ENCODE peak calls at places on chromosome 3, in seven cellular contexts. One of them, this sample, is unnamed.

GRCh38 chr3:24119321-24119751 is 174.2 kb downstream of the NR1D2 start:
- DNase-seq in astrocyte of the cerebellum: peak
- DNase-seq in lower leg skin: no peak
- DNase-seq in fibroblast of pulmonary artery: peak
- DNase-seq in DND-41: no peak
- DNase-seq in cardiac fibroblast: peak
- DNase-seq in breast epithelium: no peak
- DNase-seq in this sample: no peak

GRCh38 chr3:52925405-52926313 is 28.3 kb upstream of the STIMATE start:
- DNase-seq in lower leg skin: no peak
- DNase-seq in cardiac fibroblast: no peak
- DNase-seq in breast epithelium: no peak
- DNase-seq in fibroblast of pulmonary artery: no peak
- DNase-seq in DND-41: no peak
- DNase-seq in astrocyte of the cerebellum: no peak
- DNase-seq in this sample: no peak

GRCh38 chr3:26989042-26989441 is 366.5 kb downstream of the LRRC3B start:
- DNase-seq in breast epithelium: no peak
- DNase-seq in cardiac fibroblast: no peak
- DNase-seq in lower leg skin: no peak
- DNase-seq in astrocyte of the cerebellum: no peak
- DNase-seq in DND-41: no peak
- DNase-seq in fibroblast of pulmonary artery: no peak
- DNase-seq in this sample: no peak

GRCh38 chr3:157844770-157845522 is 261.3 kb downstream of the SHOX2 start:
- DNase-seq in lower leg skin: no peak
- DNase-seq in astrocyte of the cerebellum: no peak
- DNase-seq in breast epithelium: no peak
- DNase-seq in fibroblast of pulmonary artery: peak
- DNase-seq in DND-41: no peak
- DNase-seq in cardiac fibroblast: no peak
- DNase-seq in this sample: no peak

GRCh38 chr3:48601622-48601994 is 6.5 kb upstream of the COL7A1 start:
- DNase-seq in breast epithelium: no peak
- DNase-seq in DND-41: no peak
- DNase-seq in astrocyte of the cerebellum: no peak
- DNase-seq in lower leg skin: no peak
- DNase-seq in fibroblast of pulmonary artery: no peak
- DNase-seq in cardiac fibroblast: no peak
- DNase-seq in this sample: no peak

GRCh38 chr3:45453887-45454286 is 65.5 kb downstream of the LARS2 start:
- DNase-seq in lower leg skin: no peak
- DNase-seq in cardiac fibroblast: no peak
- DNase-seq in DND-41: no peak
- DNase-seq in fibroblast of pulmonary artery: no peak
- DNase-seq in breast epithelium: no peak
- DNase-seq in astrocyte of the cerebellum: no peak
- DNase-seq in this sample: no peak

GRCh38 chr3:19947549-19948071 is 713 bp downstream of the RAB5A start:
- DNase-seq in fibroblast of pulmonary artery: peak
- DNase-seq in lower leg skin: peak
- DNase-seq in DND-41: peak
- DNase-seq in breast epithelium: peak
- DNase-seq in cardiac fibroblast: peak
- DNase-seq in astrocyte of the cerebellum: no peak
- DNase-seq in this sample: peak

GRCh38 chr3:44562147-44562546 is 7.2 kb downstream of the ZKSCAN7 start:
- DNase-seq in astrocyte of the cerebellum: no peak
- DNase-seq in lower leg skin: no peak
- DNase-seq in fibroblast of pulmonary artery: no peak
- DNase-seq in cardiac fibroblast: no peak
- DNase-seq in breast epithelium: no peak
- DNase-seq in DND-41: no peak
- DNase-seq in this sample: no peak

GRCh38 chr3:58042947-58043707 is 34.9 kb downstream of the FLNB start:
- DNase-seq in DND-41: no peak
- DNase-seq in lower leg skin: no peak
- DNase-seq in fibroblast of pulmonary artery: no peak
- DNase-seq in astrocyte of the cerebellum: no peak
- DNase-seq in cardiac fibroblast: no peak
- DNase-seq in breast epithelium: no peak
- DNase-seq in this sample: no peak

GRCh38 chr3:5347486-5347885 is 160.0 kb downstream of the EDEM1 start:
- DNase-seq in astrocyte of the cerebellum: no peak
- DNase-seq in fibroblast of pulmonary artery: no peak
- DNase-seq in DND-41: no peak
- DNase-seq in breast epithelium: no peak
- DNase-seq in cardiac fibroblast: no peak
- DNase-seq in lower leg skin: no peak
- DNase-seq in this sample: no peak

GRCh38 chr3:35200056-35200455 is 439.3 kb upstream of the ARPP21 start:
- DNase-seq in lower leg skin: no peak
- DNase-seq in fibroblast of pulmonary artery: peak
- DNase-seq in DND-41: no peak
- DNase-seq in breast epithelium: no peak
- DNase-seq in astrocyte of the cerebellum: peak
- DNase-seq in cardiac fibroblast: peak
- DNase-seq in this sample: no peak

GRCh38 chr3:141887051-141887450 is 10.6 kb downstream of the ATP1B3 start:
- DNase-seq in DND-41: no peak
- DNase-seq in breast epithelium: no peak
- DNase-seq in lower leg skin: no peak
- DNase-seq in cardiac fibroblast: no peak
- DNase-seq in astrocyte of the cerebellum: no peak
- DNase-seq in fibroblast of pulmonary artery: no peak
- DNase-seq in this sample: no peak

GRCh38 chr3:62805578-62805977 is 69.6 kb downstream of the CADPS start:
- DNase-seq in cardiac fibroblast: no peak
- DNase-seq in breast epithelium: no peak
- DNase-seq in DND-41: no peak
- DNase-seq in lower leg skin: no peak
- DNase-seq in astrocyte of the cerebellum: no peak
- DNase-seq in fibroblast of pulmonary artery: no peak
- DNase-seq in this sample: no peak

GRCh38 chr3:170295586-170295985 is 61.9 kb upstream of the SKIL start:
- DNase-seq in breast epithelium: no peak
- DNase-seq in fibroblast of pulmonary artery: no peak
- DNase-seq in cardiac fibroblast: no peak
- DNase-seq in DND-41: no peak
- DNase-seq in astrocyte of the cerebellum: no peak
- DNase-seq in lower leg skin: no peak
- DNase-seq in this sample: no peak

GRCh38 chr3:79670178-79670577 is 97.6 kb downstream of the ROBO1 start:
- DNase-seq in DND-41: no peak
- DNase-seq in fibroblast of pulmonary artery: no peak
- DNase-seq in astrocyte of the cerebellum: no peak
- DNase-seq in breast epithelium: no peak
- DNase-seq in cardiac fibroblast: no peak
- DNase-seq in lower leg skin: no peak
- DNase-seq in this sample: no peak

GRCh38 chr3:131421301-131421700 is 39.7 kb downstream of the NUDT16 start:
- DNase-seq in cardiac fibroblast: no peak
- DNase-seq in lower leg skin: no peak
- DNase-seq in breast epithelium: no peak
- DNase-seq in astrocyte of the cerebellum: peak
- DNase-seq in fibroblast of pulmonary artery: no peak
- DNase-seq in DND-41: no peak
- DNase-seq in this sample: no peak

GRCh38 chr3:64166584-64167155 is 58.6 kb downstream of the PRICKLE2 start:
- DNase-seq in lower leg skin: no peak
- DNase-seq in fibroblast of pulmonary artery: peak
- DNase-seq in astrocyte of the cerebellum: peak
- DNase-seq in breast epithelium: no peak
- DNase-seq in cardiac fibroblast: no peak
- DNase-seq in DND-41: no peak
- DNase-seq in this sample: no peak

GRCh38 chr3:69696365-69696764 is 42.9 kb upstream of the MITF start:
- DNase-seq in astrocyte of the cerebellum: no peak
- DNase-seq in cardiac fibroblast: no peak
- DNase-seq in lower leg skin: no peak
- DNase-seq in breast epithelium: no peak
- DNase-seq in DND-41: no peak
- DNase-seq in fibroblast of pulmonary artery: no peak
- DNase-seq in this sample: no peak

GRCh38 chr3:194381460-194381875 is 11.9 kb upstream of the LRRC15 start:
- DNase-seq in lower leg skin: no peak
- DNase-seq in astrocyte of the cerebellum: no peak
- DNase-seq in fibroblast of pulmonary artery: no peak
- DNase-seq in breast epithelium: no peak
- DNase-seq in DND-41: no peak
- DNase-seq in cardiac fibroblast: no peak
- DNase-seq in this sample: no peak

GRCh38 chr3:151166161-151166560 is 36.9 kb downstream of the GPR171 start:
- DNase-seq in astrocyte of the cerebellum: no peak
- DNase-seq in breast epithelium: no peak
- DNase-seq in lower leg skin: no peak
- DNase-seq in fibroblast of pulmonary artery: no peak
- DNase-seq in cardiac fibroblast: peak
- DNase-seq in DND-41: no peak
- DNase-seq in this sample: no peak

GRCh38 chr3:114903213-114903612 is 243.9 kb downstream of the ZBTB20 start:
- DNase-seq in DND-41: no peak
- DNase-seq in fibroblast of pulmonary artery: no peak
- DNase-seq in astrocyte of the cerebellum: no peak
- DNase-seq in breast epithelium: no peak
- DNase-seq in lower leg skin: no peak
- DNase-seq in cardiac fibroblast: no peak
- DNase-seq in this sample: no peak

GRCh38 chr3:194488007-194488742 is 1.4 kb upstream of the ATP13A3 start:
- DNase-seq in cardiac fibroblast: peak
- DNase-seq in astrocyte of the cerebellum: no peak
- DNase-seq in lower leg skin: no peak
- DNase-seq in fibroblast of pulmonary artery: peak
- DNase-seq in breast epithelium: no peak
- DNase-seq in DND-41: peak
- DNase-seq in this sample: peak

GRCh38 chr3:182919866-182920357 is 60.4 kb downstream of the DCUN1D1 start:
- DNase-seq in fibroblast of pulmonary artery: no peak
- DNase-seq in cardiac fibroblast: no peak
- DNase-seq in lower leg skin: no peak
- DNase-seq in astrocyte of the cerebellum: no peak
- DNase-seq in DND-41: no peak
- DNase-seq in breast epithelium: no peak
- DNase-seq in this sample: no peak

GRCh38 chr3:64321747-64322146 is 96.5 kb upstream of the PRICKLE2 start:
- DNase-seq in lower leg skin: no peak
- DNase-seq in cardiac fibroblast: peak
- DNase-seq in DND-41: no peak
- DNase-seq in breast epithelium: no peak
- DNase-seq in fibroblast of pulmonary artery: peak
- DNase-seq in astrocyte of the cerebellum: peak
- DNase-seq in this sample: no peak

DNA sequence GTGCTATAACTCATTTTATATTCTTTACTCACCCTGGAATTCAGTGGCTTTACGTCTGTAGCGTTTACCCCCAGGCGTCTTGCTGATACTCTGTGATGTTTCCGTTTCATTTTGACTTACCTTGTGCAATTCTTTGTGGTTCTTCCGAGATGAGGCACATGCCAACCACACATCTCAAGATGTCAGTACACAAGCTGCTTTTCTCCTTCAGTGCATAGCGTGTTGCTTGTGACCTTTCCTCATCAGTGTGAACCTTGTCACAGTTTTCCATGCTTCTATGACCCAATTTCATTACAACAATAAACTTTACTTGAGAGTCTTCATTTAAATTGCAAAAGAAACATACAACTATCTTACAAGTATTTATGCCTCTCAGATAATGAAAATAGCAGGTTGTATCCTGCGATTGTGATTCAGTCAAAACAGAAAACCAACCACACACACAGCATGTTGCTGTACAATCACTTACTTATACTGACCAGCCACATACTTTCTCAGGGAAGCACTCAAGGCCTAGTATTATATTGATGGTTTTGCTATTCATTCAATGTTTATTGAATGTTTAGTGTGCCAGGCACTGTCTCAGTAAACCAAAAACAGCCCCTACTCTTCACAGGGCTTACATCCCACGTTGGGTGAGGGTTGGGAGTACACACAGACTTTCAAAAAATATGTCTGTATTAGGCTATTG is 4.6 kb upstream of the TBL1XR1 start:
- DNase-seq in DND-41: peak
- DNase-seq in astrocyte of the cerebellum: no peak
- DNase-seq in lower leg skin: no peak
- DNase-seq in breast epithelium: no peak
- DNase-seq in fibroblast of pulmonary artery: no peak
- DNase-seq in cardiac fibroblast: no peak
- DNase-seq in this sample: peak
- H3K4me3 ChIP-seq in DND-41: peak
- H3K4me3 ChIP-seq in astrocyte of the cerebellum: no peak
- H3K4me3 ChIP-seq in lower leg skin: no peak
- H3K4me3 ChIP-seq in breast epithelium: no peak
- H3K4me3 ChIP-seq in fibroblast of pulmonary artery: no peak
- H3K4me3 ChIP-seq in cardiac fibroblast: no peak
- H3K4me3 ChIP-seq in this sample: peak

DNA sequence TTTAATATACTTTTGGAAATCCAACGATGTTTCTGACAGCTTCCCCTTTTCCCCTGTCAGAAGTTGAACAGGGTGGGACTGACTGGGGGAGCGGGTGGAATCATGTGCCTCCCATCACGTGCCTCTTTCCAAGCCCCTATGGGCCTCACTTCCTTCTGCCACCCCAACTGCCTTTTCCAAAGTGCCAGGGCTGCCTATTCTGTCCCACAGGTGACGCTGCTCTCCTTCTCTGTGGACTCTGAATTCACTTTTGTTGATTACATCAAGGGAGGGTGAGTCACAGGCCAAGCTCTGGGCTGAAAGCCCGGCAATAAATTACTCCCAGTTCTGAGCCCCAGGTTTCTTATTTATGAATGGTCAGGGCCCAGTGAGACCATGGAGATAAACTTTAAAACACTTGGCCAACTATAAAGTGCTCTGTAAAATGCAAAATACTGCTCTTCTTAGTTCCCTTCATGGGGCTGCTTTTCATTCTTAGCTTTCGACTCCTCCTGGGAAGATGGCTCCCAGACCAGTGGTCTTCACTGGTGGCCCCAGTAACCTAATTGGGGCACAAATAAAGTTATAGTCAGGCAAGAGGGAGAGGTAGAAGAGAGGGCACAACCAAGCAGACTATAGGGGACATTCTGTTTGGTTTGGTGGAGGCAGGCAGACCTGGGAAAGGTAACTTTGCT is 12.3 kb downstream of the CPNE9 start:
- DNase-seq in breast epithelium: peak
- DNase-seq in DND-41: no peak
- DNase-seq in cardiac fibroblast: peak
- DNase-seq in fibroblast of pulmonary artery: peak
- DNase-seq in astrocyte of the cerebellum: peak
- DNase-seq in lower leg skin: peak
- DNase-seq in this sample: no peak
- TF ChIP-seq CTCF in breast epithelium: peak
- TF ChIP-seq CTCF in DND-41: peak
- TF ChIP-seq CTCF in cardiac fibroblast: peak
- TF ChIP-seq CTCF in fibroblast of pulmonary artery: peak
- TF ChIP-seq CTCF in astrocyte of the cerebellum: peak
- TF ChIP-seq CTCF in lower leg skin: no peak
- TF ChIP-seq CTCF in this sample: peak

GRCh38 chr3:137065381-137065780 is 107.6 kb downstream of the IL20RB start:
- DNase-seq in breast epithelium: no peak
- DNase-seq in cardiac fibroblast: no peak
- DNase-seq in DND-41: no peak
- DNase-seq in astrocyte of the cerebellum: no peak
- DNase-seq in lower leg skin: no peak
- DNase-seq in fibroblast of pulmonary artery: no peak
- DNase-seq in this sample: no peak
- H3K4me3 ChIP-seq in breast epithelium: no peak
- H3K4me3 ChIP-seq in cardiac fibroblast: no peak
- H3K4me3 ChIP-seq in DND-41: no peak
- H3K4me3 ChIP-seq in astrocyte of the cerebellum: no peak
- H3K4me3 ChIP-seq in lower leg skin: no peak
- H3K4me3 ChIP-seq in fibroblast of pulmonary artery: no peak
- H3K4me3 ChIP-seq in this sample: no peak

GRCh38 chr3:119388577-119388976 is 74.8 kb downstream of the TMEM39A start:
- DNase-seq in astrocyte of the cerebellum: no peak
- DNase-seq in DND-41: no peak
- DNase-seq in lower leg skin: no peak
- DNase-seq in fibroblast of pulmonary artery: peak
- DNase-seq in cardiac fibroblast: no peak
- DNase-seq in breast epithelium: no peak
- DNase-seq in this sample: no peak
- TF ChIP-seq CTCF in astrocyte of the cerebellum: peak
- TF ChIP-seq CTCF in DND-41: no peak
- TF ChIP-seq CTCF in lower leg skin: no peak
- TF ChIP-seq CTCF in fibroblast of pulmonary artery: peak
- TF ChIP-seq CTCF in cardiac fibroblast: no peak
- TF ChIP-seq CTCF in breast epithelium: no peak
- TF ChIP-seq CTCF in this sample: no peak